ENCODE peak calls at places on chromosomes 2 and 18, in four cellular contexts. V is K562, Q is GM12878, Z is HepG2. L is an unnamed sample.

GRCh38 chr2:64751286-64752260 is 97.9 kb upstream of the SERTAD2 start:
- DNase-seq in Z (peak), V (peak), Q (no peak), L (no peak)

GRCh38 chr2:69567157-69567908 is 76.2 kb downstream of the AAK1 start:
- DNase-seq in Z (no peak), V (no peak), Q (no peak), L (no peak)

GRCh38 chr2:126889501-126890135 is 9.1 kb upstream of the TEX51 start:
- DNase-seq in Z (no peak), Q (no peak), V (no peak), L (no peak)

GRCh38 chr2:25977768-25978167 is 4.5 kb downstream of the KIF3C start:
- DNase-seq in Q (no peak), Z (peak), V (no peak), L (no peak)

GRCh38 chr2:204776781-204777559 is 231.7 kb downstream of the PARD3B start:
- DNase-seq in Q (no peak), Z (no peak), V (no peak), L (no peak)

GRCh38 chr2:201837824-201838340 is 31.5 kb downstream of the CDK15 start:
- DNase-seq in Z (no peak), Q (no peak), V (no peak), L (no peak)

GRCh38 chr2:84781942-84782716 is 98.8 kb downstream of the TRABD2A start:
- DNase-seq in V (peak), Q (no peak), Z (no peak), L (no peak)

GRCh38 chr2:33377048-33377447 is 99.4 kb upstream of the RASGRP3 start:
- DNase-seq in Z (no peak), Q (no peak), V (no peak), L (no peak)

GRCh38 chr2:28357948-28358667 is 34.5 kb upstream of the FOSL2 start:
- DNase-seq in Z (no peak), Q (no peak), V (peak), L (no peak)

GRCh38 chr2:96839875-96840850 is 3.7 kb downstream of the ANKRD23 start:
- DNase-seq in Z (no peak), Q (no peak), V (no peak), L (no peak)

GRCh38 chr2:8582191-8582849 is 99.5 kb upstream of the ID2 start:
- DNase-seq in Z (no peak), V (no peak), Q (no peak), L (no peak)

GRCh38 chr2:152098798-152099654 is at the start of gene CACNB4:
- DNase-seq in V (no peak), Q (no peak), Z (no peak), L (peak)

GRCh38 chr18:29074147-29074546 is 897.2 kb upstream of the CDH2 start:
- DNase-seq in Q (no peak), V (no peak), Z (no peak), L (no peak)

GRCh38 chr18:29077344-29077743 is 900.4 kb upstream of the CDH2 start:
- DNase-seq in V (no peak), Q (no peak), Z (no peak), L (no peak)

GRCh38 chr18:29076645-29077044 is 899.7 kb upstream of the CDH2 start:
- DNase-seq in Q (no peak), V (no peak), Z (no peak), L (no peak)

GRCh38 chr18:29083545-29083944 is 906.6 kb upstream of the CDH2 start:
- DNase-seq in V (no peak), Q (no peak), Z (no peak), L (no peak)

GRCh38 chr18:29078272-29078671 is 901.3 kb upstream of the CDH2 start:
- DNase-seq in Q (no peak), Z (no peak), V (no peak), L (no peak)
- TF ChIP-seq ETV6 in Q (no peak), Z (no peak), V (no peak), L (no peak)

DNA sequence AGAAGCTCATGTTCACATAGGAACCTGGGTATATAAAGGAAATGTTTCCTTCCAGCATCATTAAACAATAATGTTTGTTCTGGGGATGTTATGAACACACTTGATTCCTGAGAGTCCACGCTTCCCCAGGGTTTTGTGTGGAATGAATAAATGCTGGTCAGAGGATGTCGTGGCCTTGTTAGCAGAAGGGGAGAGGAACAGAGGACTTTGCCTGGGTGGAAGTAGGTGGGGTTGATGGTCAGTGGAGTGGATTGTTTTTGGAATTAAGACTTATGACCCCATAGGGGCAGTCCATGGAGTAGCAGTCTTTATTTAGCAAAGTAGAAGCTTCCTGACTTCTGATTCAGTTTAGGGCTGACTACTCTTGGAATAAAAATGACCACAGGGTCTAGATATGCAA is 139.6 kb downstream of the MYO1B start:
- DNase-seq in Q (no peak), Z (no peak), V (no peak), L (no peak)
- TF ChIP-seq ATF3 in Q (no peak), Z (no peak), V (no peak), L (no peak)

GRCh38 chr2:171709011-171709685 is 21.9 kb downstream of the DYNC1I2 start:
- DNase-seq in Z (no peak), Q (no peak), V (no peak), L (no peak)
- TF ChIP-seq ETV6 in Z (no peak), Q (no peak), V (no peak), L (no peak)

GRCh38 chr2:190835303-190835930 is 45.2 kb upstream of the GLS start:
- DNase-seq in V (no peak), Q (no peak), Z (no peak), L (no peak)
- TF ChIP-seq ATF3 in V (no peak), Q (no peak), Z (no peak), L (no peak)

GRCh38 chr18:79695269-79695668 is 15.7 kb downstream of the CTDP1 start:
- DNase-seq in V (no peak), Q (no peak), Z (no peak), L (no peak)
- TF ChIP-seq ETV6 in V (no peak), Q (no peak), Z (no peak), L (no peak)

GRCh38 chr2:98486374-98486981 is 41.8 kb downstream of the INPP4A start:
- DNase-seq in V (no peak), Q (no peak), Z (no peak), L (no peak)

GRCh38 chr2:98488252-98488651 is 43.6 kb downstream of the INPP4A start:
- DNase-seq in Z (no peak), Q (no peak), V (no peak), L (no peak)

GRCh38 chr2:98487101-98487805 is 42.6 kb downstream of the INPP4A start:
- DNase-seq in V (no peak), Z (no peak), Q (no peak), L (no peak)

GRCh38 chr2:98485453-98485755 is 40.7 kb downstream of the INPP4A start:
- DNase-seq in Q (no peak), V (no peak), Z (no peak), L (no peak)

GRCh38 chr2:98487806-98488189 is 43.1 kb downstream of the INPP4A start:
- DNase-seq in V (peak), Z (peak), Q (peak), L (peak)
- TF ChIP-seq ATF3 in V (no peak), Z (no peak), Q (no peak), L (no peak)

L was measured in WTC11.